ENCODE peak calls at places on chromosomes 5 and 9, in ten cellular contexts. B, O, T, N, X, P, I, D, A and C are unnamed samples.

GRCh38 chr9:135939351-135940265 is 21.6 kb downstream of the UBAC1 start:
- DNase-seq in O (no peak), B (no peak), X (no peak), P (no peak), N (no peak), T (no peak), A (no peak), I (no peak), D (no peak), C (no peak)

GRCh38 chr9:129143461-129143927 is 32.3 kb downstream of the PTPA start:
- DNase-seq in D (peak; percentile 84), X (peak; percentile 85), A (no peak), I (no peak), O (no peak), N (no peak), T (no peak), B (peak; percentile 82), P (no peak), C (peak; percentile 70)

GRCh38 chr5:66851306-66851705 is 255.1 kb downstream of the MAST4 start:
- DNase-seq in N (peak; percentile 69), T (no peak), O (no peak), A (no peak), X (no peak), B (no peak), D (no peak), P (no peak), I (no peak), C (no peak)

GRCh38 chr9:91376239-91376638 is 14.5 kb upstream of the AUH start:
- DNase-seq in P (no peak), N (no peak), X (no peak), O (no peak), B (no peak), T (peak; percentile 13), I (no peak), D (no peak), A (no peak), C (no peak)

GRCh38 chr9:110728058-110728457 is 59.5 kb downstream of the MUSK start:
- DNase-seq in T (no peak), D (no peak), P (no peak), X (no peak), I (no peak), B (no peak), A (no peak), O (no peak), N (no peak), C (no peak)

GRCh38 chr9:94746541-94747505 is 20.3 kb downstream of the AOPEP start:
- DNase-seq in N (no peak), A (no peak), X (no peak), P (no peak), O (no peak), I (no peak), D (no peak), T (no peak), B (no peak), C (no peak)

GRCh38 chr5:178375348-178375747 is 142.7 kb upstream of the PHYKPL start:
- DNase-seq in N (no peak), X (no peak), D (no peak), I (no peak), B (no peak), T (no peak), P (no peak), A (no peak), O (no peak), C (no peak)

GRCh38 chr5:139690385-139691274 is 42.5 kb downstream of the CXXC5 start:
- DNase-seq in N (no peak), T (no peak), D (peak; percentile 67), I (no peak), A (no peak), X (no peak), O (no peak), B (no peak), P (no peak), C (peak; percentile 75)

GRCh38 chr9:136326061-136326776 is 1.1 kb upstream of the GPSM1 start:
- DNase-seq in D (no peak), P (peak; percentile 41), T (peak; percentile 90), X (no peak), A (no peak), O (no peak), N (no peak), B (no peak), I (no peak), C (no peak)

GRCh38 chr9:99038396-99038795 is 66.5 kb upstream of the TGFBR1 start:
- DNase-seq in D (no peak), B (no peak), I (no peak), P (no peak), T (no peak), N (no peak), X (no peak), A (no peak), O (no peak), C (no peak)

GRCh38 chr9:91694081-91694870 is 255.8 kb downstream of the ROR2 start:
- DNase-seq in X (no peak), T (no peak), B (no peak), P (no peak), I (no peak), N (no peak), O (no peak), D (no peak), A (no peak), C (no peak)